ENCODE peak calls at places on chromosome 20, in ten cellular contexts. U is tibial nerve, W is breast epithelium, F is stomach, A is left lung, Y is B cell, L is cardiac fibroblast, I is heart left ventricle, G is neural progenitor cell, E is uterus. M is an unnamed sample.
A peak's percentile ranks its signal among the peaks of the same experiment; 100 is the strongest.

GRCh38 chr20:61584851-61585250 is 332.8 kb downstream of the CDH4 start:
- DNase-seq in U (no peak), W (no peak), F (no peak), A (no peak), Y (no peak), L (no peak), I (peak; percentile 53), G (no peak), E (no peak), M (no peak)

GRCh38 chr20:47950557-47951283 is 165.4 kb upstream of the SULF2 start:
- DNase-seq in U (no peak), W (no peak), F (no peak), A (no peak), Y (no peak), L (no peak), I (no peak), G (no peak), E (no peak), M (no peak)

GRCh38 chr20:9136114-9136513 is 67.2 kb downstream of the PLCB4 start:
- DNase-seq in U (no peak), W (no peak), F (no peak), A (no peak), Y (no peak), L (no peak), I (no peak), G (no peak), E (no peak), M (no peak)

GRCh38 chr20:23651117-23651516 is 13.4 kb upstream of the CST3 start:
- DNase-seq in U (no peak), W (no peak), F (no peak), A (no peak), Y (no peak), L (no peak), I (no peak), G (no peak), E (no peak), M (no peak)

GRCh38 chr20:45545754-45546453 is 1.3 kb downstream of the EPPIN start:
- DNase-seq in U (no peak), W (no peak), F (no peak), A (no peak), Y (no peak), L (peak; percentile 50), I (no peak), G (peak; percentile 70), E (no peak), M (no peak)

GRCh38 chr20:47357296-47358051 is 975 bp upstream of the ZMYND8 start:
- DNase-seq in U (peak; percentile 46), W (peak; percentile 90), F (peak; percentile 96), A (peak; percentile 94), Y (peak; percentile 74), L (peak; percentile 94), I (peak; percentile 74), G (peak; percentile 80), E (peak; percentile 90), M (peak; percentile 98)

GRCh38 chr20:6769953-6770831 is 2.7 kb downstream of the BMP2 start:
- DNase-seq in U (no peak), W (no peak), F (peak; percentile 54), A (peak; percentile 89), Y (no peak), L (peak; percentile 47), I (peak; percentile 20), G (peak; percentile 64), E (peak; percentile 31), M (peak; percentile 52)

GRCh38 chr20:56631990-56632327 is 2.9 kb downstream of the TFAP2C start:
- DNase-seq in U (no peak), W (no peak), F (no peak), A (no peak), Y (no peak), L (no peak), I (no peak), G (no peak), E (no peak), M (no peak)

GRCh38 chr20:43438578-43439316 is 18.9 kb upstream of the SRSF6 start:
- DNase-seq in U (no peak), W (no peak), F (no peak), A (no peak), Y (peak; percentile 41), L (no peak), I (no peak), G (no peak), E (no peak), M (no peak)

GRCh38 chr20:51359947-51360346 is 182.6 kb downstream of the NFATC2 start:
- DNase-seq in U (no peak), W (no peak), F (no peak), A (no peak), Y (no peak), L (no peak), I (no peak), G (no peak), E (no peak), M (no peak)

GRCh38 chr20:4171538-4172116 is 156.3 kb upstream of the RNF24 start:
- DNase-seq in U (no peak), W (no peak), F (no peak), A (no peak), Y (no peak), L (peak; percentile 25), I (no peak), G (peak; percentile 40), E (no peak), M (no peak)

GRCh38 chr20:49507741-49508434 is 25.4 kb upstream of the KCNB1 start:
- DNase-seq in U (no peak), W (no peak), F (no peak), A (peak; percentile 76), Y (no peak), L (no peak), I (no peak), G (peak; percentile 20), E (no peak), M (no peak)

GRCh38 chr20:38357653-38358207 is 11.4 kb downstream of the LBP start:
- DNase-seq in U (no peak), W (no peak), F (no peak), A (no peak), Y (no peak), L (no peak), I (no peak), G (no peak), E (no peak), M (no peak)

GRCh38 chr20:310645-311044 is 13.3 kb downstream of the ZCCHC3 start:
- DNase-seq in U (no peak), W (no peak), F (no peak), A (no peak), Y (no peak), L (no peak), I (no peak), G (no peak), E (no peak), M (no peak)
- TF ChIP-seq CTCF in U (no peak), W (no peak), F (no peak), A (no peak), Y (no peak), L (no peak), I (no peak), G (no peak), E (no peak), M (no peak)

GRCh38 chr20:18497603-18498002 is 578 bp upstream of the RBBP9 start:
- DNase-seq in U (no peak), W (no peak), F (no peak), A (no peak), Y (no peak), L (no peak), I (no peak), G (no peak), E (no peak), M (no peak)
- TF ChIP-seq CTCF in U (no peak), W (no peak), F (no peak), A (no peak), Y (no peak), L (no peak), I (no peak), G (no peak), E (no peak), M (no peak)

GRCh38 chr20:25696384-25697131 is at the start of gene ZNF337:
- DNase-seq in U (peak; percentile 81), W (peak; percentile 88), F (peak; percentile 95), A (peak; percentile 97), Y (peak; percentile 91), L (peak; percentile 96), I (peak; percentile 96), G (peak; percentile 97), E (peak; percentile 94), M (peak; percentile 79)
- TF ChIP-seq CTCF in U (no peak), W (no peak), F (no peak), A (no peak), Y (no peak), L (no peak), I (peak; percentile 39), G (peak; percentile 35), E (peak; percentile 23), M (no peak)

GRCh38 chr20:11716239-11716944 is 201.3 kb upstream of the BTBD3 start:
- DNase-seq in U (no peak), W (no peak), F (no peak), A (no peak), Y (no peak), L (peak; percentile 31), I (no peak), G (peak; percentile 64), E (no peak), M (peak; percentile 20)
- TF ChIP-seq CTCF in U (no peak), W (no peak), F (no peak), A (no peak), Y (no peak), L (peak; percentile 53), I (peak; percentile 30), G (peak; percentile 56), E (no peak), M (peak; percentile 24)

GRCh38 chr20:32456869-32457421 is 98.8 kb downstream of the ASXL1 start:
- DNase-seq in U (no peak), W (no peak), F (peak; percentile 49), A (peak; percentile 82), Y (no peak), L (peak; percentile 54), I (no peak), G (peak; percentile 91), E (no peak), M (no peak)
- TF ChIP-seq CTCF in U (peak; percentile 82), W (no peak), F (no peak), A (peak; percentile 68), Y (peak; percentile 79), L (peak; percentile 53), I (peak; percentile 87), G (peak; percentile 84), E (peak; percentile 66), M (peak; percentile 54)

M was measured in Calu3.